ENCODE peak calls at places on chromosomes 6 and 20, in five cellular contexts. H is Panc1, M is A549, Y is fibroblast of lung, Q is suprapubic skin. V is an unnamed sample. For H3K4me1, the result is how much of the 10 kb centered on the place peaks cover.

GRCh38 chr6:15329154-15329781 is 83.4 kb downstream of the JARID2 start:
- DNase-seq in M (no peak), Q (no peak), Y (peak), H (no peak), V (no peak)

GRCh38 chr6:125285936-125286335 is 15.8 kb downstream of the HDDC2 start:
- DNase-seq in Q (no peak), H (no peak), Y (no peak), M (no peak), V (no peak)

GRCh38 chr6:15444881-15445280 is 199.0 kb downstream of the JARID2 start:
- DNase-seq in Y (no peak), Q (no peak), M (no peak), H (no peak), V (no peak)

GRCh38 chr20:19824861-19825260 is 66.8 kb downstream of the RIN2 start:
- DNase-seq in Y (no peak), Q (no peak), M (no peak), H (no peak), V (no peak)

GRCh38 chr20:58630063-58630462 is 21.0 kb upstream of the STX16 start:
- DNase-seq in H (no peak), Q (no peak), M (peak), Y (peak), V (no peak)

GRCh38 chr20:61118429-61119224 is 133.4 kb upstream of the CDH4 start:
- DNase-seq in H (no peak), Y (peak), M (peak), Q (no peak), V (no peak)

GRCh38 chr6:56347526-56347925 is 100.1 kb upstream of the COL21A1 start:
- DNase-seq in H (no peak), Y (peak), M (no peak), Q (no peak), V (no peak)

GRCh38 chr6:28774292-28775051 is 149.3 kb downstream of the TRIM27 start:
- DNase-seq in H (no peak), M (no peak), Y (no peak), Q (no peak), V (no peak)

GRCh38 chr6:104625536-104625935 is 234.2 kb downstream of the HACE1 start:
- DNase-seq in Y (peak), Q (no peak), M (peak), H (no peak), V (no peak)

GRCh38 chr6:41922154-41922553 is 855 bp downstream of the BYSL start:
- DNase-seq in M (no peak), Q (no peak), Y (no peak), H (no peak), V (no peak)

GRCh38 chr20:52160049-52160448 is 31.5 kb downstream of the ZFP64 start:
- DNase-seq in Q (no peak), M (no peak), H (no peak), Y (no peak), V (no peak)

GRCh38 chr20:62374431-62375152 is 7.5 kb upstream of the LAMA5 start:
- DNase-seq in Y (no peak), H (no peak), M (no peak), Q (no peak), V (no peak)

GRCh38 chr6:56794421-56794820 is 151.7 kb upstream of the DST start:
- DNase-seq in Y (peak), M (no peak), Q (no peak), H (no peak), V (no peak)

GRCh38 chr20:48129319-48129973 is 344.2 kb upstream of the SULF2 start:
- DNase-seq in M (no peak), H (no peak), Q (no peak), Y (peak), V (no peak)

GRCh38 chr20:3768342-3769130 is 983 bp upstream of the ADISSP start:
- DNase-seq in Q (no peak), H (peak), M (peak), Y (peak), V (peak)

GRCh38 chr6:26125015-26125690 is 37.9 kb downstream of the HFE start:
- DNase-seq in M (peak), Y (no peak), H (no peak), Q (no peak), V (peak)

GRCh38 chr20:51402201-51402600 is 140.3 kb downstream of the NFATC2 start:
- DNase-seq in Y (peak), H (no peak), Q (no peak), M (no peak), V (peak)

GRCh38 chr6:73108949-73109348 is 116.3 kb downstream of the KHDC1L start:
- DNase-seq in Y (no peak), H (no peak), M (no peak), Q (no peak), V (no peak)

GRCh38 chr6:46443623-46444022 is 47.6 kb downstream of the RCAN2 start:
- DNase-seq in M (no peak), H (no peak), Y (no peak), Q (no peak), V (no peak)

GRCh38 chr6:159973951-159974350 is 5.1 kb downstream of the IGF2R start:
- DNase-seq in Q (no peak), Y (peak), H (no peak), M (peak), V (no peak)

GRCh38 chr6:117908246-117909107 is 1.4 kb downstream of the SLC35F1 start:
- DNase-seq in H (no peak), Y (peak), M (no peak), Q (no peak), V (no peak)

GRCh38 chr6:4145083-4145482 is 9.7 kb upstream of the ECI2 start:
- DNase-seq in Q (no peak), Y (no peak), M (no peak), H (no peak), V (no peak)

DNA sequence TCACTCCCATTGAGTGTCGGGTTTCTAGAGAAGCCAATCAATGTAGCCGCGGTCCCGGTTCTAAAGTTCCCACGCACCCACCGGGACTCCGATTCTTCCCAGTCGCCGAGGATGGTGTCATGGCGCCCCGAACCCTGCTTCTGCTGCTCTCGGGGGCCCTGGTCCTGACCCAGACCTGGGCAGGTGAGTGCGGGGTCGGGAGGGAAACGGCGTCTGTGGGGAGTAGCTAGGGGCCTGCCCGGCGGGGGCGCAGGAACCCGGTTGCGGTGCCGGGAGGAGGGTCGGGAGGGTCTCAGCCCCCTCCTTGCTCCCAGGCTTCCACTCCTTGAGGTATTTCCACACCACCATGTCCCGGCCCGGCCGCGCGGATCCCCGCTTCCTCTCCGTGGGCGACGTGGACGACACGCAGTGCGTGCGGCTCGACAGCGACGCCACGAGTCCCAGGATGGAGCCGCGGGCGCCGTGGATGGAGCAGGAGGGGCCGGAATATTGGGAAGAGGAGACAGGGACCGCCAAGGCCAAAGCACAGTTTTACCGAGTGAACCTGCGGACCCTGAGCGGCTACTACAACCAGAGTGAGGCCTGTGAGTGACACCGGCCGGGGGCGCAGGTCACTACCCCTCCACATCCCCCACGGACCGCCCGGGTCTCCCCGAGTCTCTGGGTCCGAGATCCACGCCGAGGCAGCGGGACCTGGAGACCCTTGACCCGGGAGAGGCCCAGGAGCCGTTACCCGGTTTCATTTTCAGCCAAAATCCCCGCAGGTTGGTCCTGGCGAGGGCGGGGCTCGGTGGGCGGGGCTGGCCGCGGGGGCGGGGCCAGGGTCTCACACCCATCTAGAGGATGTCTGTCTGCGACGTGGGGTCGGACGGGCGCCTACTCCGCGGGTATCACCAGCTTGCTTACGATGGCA is 35.2 kb upstream of the HLA-G start:
- DNase-seq in Q (peak), Y (no peak), M (no peak), H (no peak), V (peak)
- TF ChIP-seq CTCF in Q (peak), Y (peak), M (peak), H (peak), V (no peak)

DNA sequence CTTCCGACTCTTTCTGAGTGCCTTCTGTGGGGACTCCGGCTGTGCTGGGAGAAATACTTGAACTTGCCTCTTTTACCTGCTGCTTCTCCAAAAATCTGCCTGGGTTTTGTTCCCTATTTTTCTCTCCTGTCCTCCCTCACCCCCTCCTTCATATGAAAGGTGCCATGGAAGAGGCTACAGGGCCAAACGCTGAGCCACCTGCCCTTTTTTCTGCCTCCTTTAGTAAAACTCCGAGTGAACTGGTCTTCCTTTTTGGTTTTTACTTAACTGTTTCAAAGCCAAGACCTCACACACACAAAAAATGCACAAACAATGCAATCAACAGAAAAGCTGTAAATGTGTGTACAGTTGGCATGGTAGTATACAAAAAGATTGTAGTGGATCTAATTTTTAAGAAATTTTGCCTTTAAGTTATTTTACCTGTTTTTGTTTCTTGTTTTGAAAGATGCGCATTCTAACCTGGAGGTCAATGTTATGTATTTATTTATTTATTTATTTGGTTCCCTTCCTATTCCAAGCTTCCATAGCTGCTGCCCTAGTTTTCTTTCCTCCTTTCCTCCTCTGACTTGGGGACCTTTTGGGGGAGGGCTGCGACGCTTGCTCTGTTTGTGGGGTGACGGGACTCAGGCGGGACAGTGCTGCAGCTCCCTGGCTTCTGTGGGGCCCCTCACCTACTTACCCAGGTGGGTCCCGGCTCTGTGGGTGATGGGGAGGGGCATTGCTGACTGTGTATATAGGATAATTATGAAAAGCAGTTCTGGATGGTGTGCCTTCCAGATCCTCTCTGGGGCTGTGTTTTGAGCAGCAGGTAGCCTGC is 4.8 kb downstream of the PIM1 start:
- DNase-seq in Q (no peak), M (no peak), Y (no peak), H (no peak), V (no peak)
- H3K4me1 ChIP-seq in Q (under half), M (under half), Y (under half), H (under half), V (half or more)

DNA sequence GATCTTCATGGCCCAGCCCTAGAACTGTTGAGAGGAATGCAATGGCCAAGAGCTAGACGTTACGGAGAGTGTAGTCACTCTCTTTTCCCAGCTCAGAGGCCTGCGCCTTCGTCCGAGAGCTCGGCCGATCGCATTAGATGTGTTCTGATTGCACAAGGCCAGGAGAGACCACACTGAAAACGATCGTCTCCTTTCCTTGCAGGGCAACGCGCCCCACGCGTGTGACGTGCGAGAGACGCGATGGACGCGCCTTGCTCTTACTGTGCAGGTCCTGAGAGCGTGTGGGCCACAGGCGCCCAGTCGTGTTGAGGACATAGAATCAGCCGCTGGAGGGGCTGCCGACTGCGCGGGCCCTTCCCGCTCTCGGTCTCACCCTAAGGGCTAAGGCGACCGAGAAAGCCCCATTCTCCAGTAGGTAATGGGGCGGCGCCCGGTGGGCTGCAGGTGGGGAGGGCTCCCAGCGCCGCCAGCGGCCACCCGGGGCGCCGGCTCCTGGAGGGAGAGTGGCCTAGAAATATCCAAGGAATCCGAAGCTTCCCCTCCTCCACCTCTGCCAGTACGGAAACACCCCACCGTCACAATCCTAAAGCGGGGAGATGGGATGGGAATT is 26.9 kb downstream of the TFAP2B start:
- DNase-seq in H (no peak), Q (no peak), Y (no peak), M (no peak), V (no peak)
- H3K27ac ChIP-seq in H (no peak), Q (peak), Y (no peak), M (no peak), V (no peak)

DNA sequence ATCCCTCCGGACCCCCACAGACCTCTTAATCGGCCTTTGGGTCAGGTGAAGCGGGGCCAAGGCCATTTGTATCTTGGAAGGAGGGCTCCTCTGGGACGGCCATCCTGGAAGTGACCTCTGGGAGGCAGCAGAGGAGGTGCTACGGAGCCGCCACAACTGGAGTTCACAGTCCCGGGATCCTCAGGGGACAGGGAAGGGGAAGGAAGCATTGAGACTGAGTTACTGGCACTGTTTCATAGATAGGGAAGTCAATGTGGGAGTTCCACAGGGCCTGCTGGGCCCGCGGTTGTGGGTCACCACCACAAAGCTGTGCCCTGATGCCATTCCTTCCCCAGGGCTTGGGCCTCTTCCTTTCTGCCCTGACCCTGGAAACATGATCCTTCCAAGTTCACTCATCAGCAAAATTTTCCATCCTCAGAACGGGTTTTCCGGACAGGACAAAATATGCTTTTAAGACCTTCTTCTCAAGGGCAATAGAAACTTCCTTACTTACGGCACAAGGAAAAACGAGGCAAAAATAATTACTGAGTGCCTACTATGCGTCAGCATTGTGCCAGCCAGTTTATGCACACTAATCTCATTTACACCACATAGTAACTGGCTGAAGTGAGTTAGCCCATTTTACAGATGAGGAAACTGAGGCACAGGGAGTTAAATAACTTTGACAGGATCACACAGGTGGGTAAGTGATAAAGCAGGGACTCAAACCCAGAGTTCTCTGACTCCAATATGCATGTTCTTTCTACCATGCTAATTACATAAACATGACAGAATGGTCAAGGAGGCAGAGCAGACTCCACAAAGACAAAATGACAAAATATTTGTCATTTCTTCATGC is 143.8 kb downstream of the UNC5CL start:
- DNase-seq in Q (peak), H (no peak), Y (peak), M (peak), V (no peak)
- TF ChIP-seq CTCF in Q (peak), H (peak), Y (peak), M (peak), V (no peak)

GRCh38 chr6:149032318-149032598 is 285.3 kb upstream of the TAB2 start:
- DNase-seq in Y (no peak), M (no peak), H (no peak), Q (no peak), V (no peak)
- H3K4me1 ChIP-seq in Y (under half), M (under half), H (under half), Q (under half), V (under half)

GRCh38 chr20:63521602-63522001 is 1.0 kb downstream of the PPDPF start:
- DNase-seq in M (no peak), H (no peak), Q (no peak), Y (no peak), V (peak)
- H3K27ac ChIP-seq in M (peak), H (peak), Q (peak), Y (peak), V (peak)

GRCh38 chr6:135505222-135505621 is 7.7 kb upstream of the AHI1 start:
- DNase-seq in H (no peak), Q (no peak), Y (no peak), M (no peak), V (no peak)

GRCh38 chr6:135503703-135504475 is 6.3 kb upstream of the AHI1 start:
- DNase-seq in Q (no peak), H (no peak), Y (no peak), M (no peak), V (no peak)

GRCh38 chr6:135505648-135506047 is 8.1 kb upstream of the AHI1 start:
- DNase-seq in Y (no peak), H (no peak), Q (no peak), M (peak), V (no peak)

GRCh38 chr6:135504734-135505133 is 7.2 kb upstream of the AHI1 start:
- DNase-seq in M (no peak), Y (no peak), Q (no peak), H (no peak), V (no peak)

DNA sequence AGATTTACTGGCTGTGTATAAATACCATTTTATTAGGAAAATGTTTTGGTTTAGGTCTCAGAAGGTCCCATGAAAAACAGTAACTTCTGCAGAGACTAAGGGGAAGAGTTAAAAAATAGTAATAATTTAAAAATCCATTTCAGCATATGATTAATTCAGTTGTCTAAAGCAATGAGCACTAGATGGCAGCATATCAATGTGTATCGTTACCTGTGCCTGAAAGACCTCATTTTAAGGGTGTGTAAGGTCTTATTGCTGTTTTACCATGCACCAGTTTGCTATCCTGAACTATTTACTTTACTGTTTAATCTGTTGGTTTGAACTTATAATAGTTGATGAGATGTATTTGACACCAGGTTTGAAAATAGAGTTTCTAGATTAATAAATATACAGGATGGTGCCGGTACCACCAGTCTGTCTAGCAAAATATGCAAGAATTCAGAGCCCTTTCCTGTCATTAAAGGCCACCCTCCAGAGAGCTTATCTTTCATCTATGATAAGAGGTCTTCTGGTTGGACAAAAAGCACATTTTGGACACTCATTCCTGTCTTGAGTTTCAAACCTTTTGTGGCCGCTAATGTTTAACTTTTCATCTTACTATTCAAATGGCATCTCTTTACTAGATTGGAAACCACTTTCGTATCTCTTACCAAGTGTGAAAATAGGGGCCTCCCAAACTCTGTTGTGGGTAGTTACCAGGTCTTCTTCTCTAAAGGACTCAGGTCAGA is 8.9 kb upstream of the AHI1 start:
- DNase-seq in Q (no peak), H (no peak), M (peak), Y (peak), V (no peak)
- TF ChIP-seq CTCF in Q (no peak), H (peak), M (peak), Y (peak), V (peak)

DNA sequence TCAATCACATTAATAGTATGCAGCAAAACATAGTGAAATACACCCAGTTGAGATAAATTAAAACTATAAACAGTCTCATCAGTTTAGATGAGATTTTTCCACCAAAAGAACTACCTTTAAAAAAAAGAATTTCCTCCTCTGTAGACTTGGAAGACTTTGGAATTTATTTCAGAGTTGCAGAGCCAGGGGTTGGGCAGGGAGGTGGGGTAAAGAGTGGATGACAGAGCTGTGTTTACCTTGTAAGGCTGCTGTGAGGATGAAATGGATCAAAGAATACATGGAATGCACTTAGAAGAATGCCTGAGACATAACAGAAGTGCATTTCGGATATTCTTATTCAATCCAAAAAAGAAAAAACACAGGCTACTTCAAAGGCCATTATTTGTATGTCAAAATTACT is 6.4 kb upstream of the LY86 start:
- DNase-seq in Y (no peak), Q (no peak), M (no peak), H (no peak), V (no peak)
- H3K4me1 ChIP-seq in Y (under half), Q (under half), M (under half), H (under half), V (under half)

V was measured in CD8-positive, alpha-beta T cell.